ENCODE peak calls at places on chromosomes 6 and 20, in six cellular contexts. Q is A549, R is endothelial cell of umbilical vein, E is HepG2, L is GM12878, Z is K562. P is an unnamed sample.

GRCh38 chr20:21027569-21027968 is 78.6 kb downstream of the LINC00237 start:
- DNase-seq in E (peak; percentile 75), Q (peak; percentile 53), R (no peak), L (no peak), Z (peak; percentile 9), P (peak; percentile 57)

GRCh38 chr6:31799781-31800180 is 4.2 kb upstream of the VARS1 start:
- DNase-seq in R (no peak), Z (no peak), L (no peak), Q (no peak), E (no peak), P (no peak)

GRCh38 chr6:163865380-163865779 is 450.9 kb downstream of the QKI start:
- DNase-seq in L (no peak), Q (no peak), E (no peak), R (no peak), Z (no peak), P (no peak)

GRCh38 chr6:85650606-85651005 is 7.9 kb upstream of the SYNCRIP start:
- DNase-seq in Q (no peak), R (no peak), E (no peak), Z (no peak), L (no peak), P (no peak)

GRCh38 chr6:143223895-143224294 is 163.2 kb downstream of the AIG1 start:
- DNase-seq in Z (no peak), E (peak; percentile 81), L (no peak), R (no peak), Q (no peak), P (no peak)

GRCh38 chr20:41538810-41539596 is 79.2 kb downstream of the CHD6 start:
- DNase-seq in R (no peak), Q (no peak), E (peak; percentile 96), L (no peak), Z (peak; percentile 91), P (no peak)

GRCh38 chr6:168532070-168532469 is 91.1 kb downstream of the SMOC2 start:
- DNase-seq in Z (no peak), E (no peak), Q (no peak), L (no peak), R (no peak), P (no peak)

GRCh38 chr20:50276119-50277063 is 85.8 kb downstream of the CEBPB start:
- DNase-seq in R (no peak), Q (no peak), L (no peak), Z (no peak), E (no peak), P (peak; percentile 65)

GRCh38 chr6:43496370-43497128 is 13.6 kb downstream of the LRRC73 start:
- DNase-seq in Q (peak; percentile 52), R (peak; percentile 27), L (no peak), E (peak; percentile 80), Z (peak; percentile 77), P (peak; percentile 34)

GRCh38 chr6:125700591-125701353 is 48.7 kb upstream of the HEY2 start:
- DNase-seq in E (no peak), R (no peak), Z (no peak), L (no peak), Q (no peak), P (no peak)

GRCh38 chr20:53828673-53829085 is 235.0 kb upstream of the ZNF217 start:
- DNase-seq in L (no peak), R (peak; percentile 96), Q (peak; percentile 60), Z (peak; percentile 58), E (no peak), P (peak; percentile 76)

GRCh38 chr6:168648730-168649129 is 207.7 kb downstream of the SMOC2 start:
- DNase-seq in E (no peak), Z (no peak), R (no peak), Q (no peak), L (no peak), P (no peak)

GRCh38 chr6:111804627-111805235 is 68.5 kb downstream of the FYN start:
- DNase-seq in R (peak; percentile 81), E (no peak), Q (no peak), L (peak; percentile 84), Z (peak; percentile 89), P (peak; percentile 37)
- TF ChIP-seq CTCF in R (no peak), E (no peak), Q (no peak), L (peak; percentile 35), Z (no peak), P (no peak)

DNA sequence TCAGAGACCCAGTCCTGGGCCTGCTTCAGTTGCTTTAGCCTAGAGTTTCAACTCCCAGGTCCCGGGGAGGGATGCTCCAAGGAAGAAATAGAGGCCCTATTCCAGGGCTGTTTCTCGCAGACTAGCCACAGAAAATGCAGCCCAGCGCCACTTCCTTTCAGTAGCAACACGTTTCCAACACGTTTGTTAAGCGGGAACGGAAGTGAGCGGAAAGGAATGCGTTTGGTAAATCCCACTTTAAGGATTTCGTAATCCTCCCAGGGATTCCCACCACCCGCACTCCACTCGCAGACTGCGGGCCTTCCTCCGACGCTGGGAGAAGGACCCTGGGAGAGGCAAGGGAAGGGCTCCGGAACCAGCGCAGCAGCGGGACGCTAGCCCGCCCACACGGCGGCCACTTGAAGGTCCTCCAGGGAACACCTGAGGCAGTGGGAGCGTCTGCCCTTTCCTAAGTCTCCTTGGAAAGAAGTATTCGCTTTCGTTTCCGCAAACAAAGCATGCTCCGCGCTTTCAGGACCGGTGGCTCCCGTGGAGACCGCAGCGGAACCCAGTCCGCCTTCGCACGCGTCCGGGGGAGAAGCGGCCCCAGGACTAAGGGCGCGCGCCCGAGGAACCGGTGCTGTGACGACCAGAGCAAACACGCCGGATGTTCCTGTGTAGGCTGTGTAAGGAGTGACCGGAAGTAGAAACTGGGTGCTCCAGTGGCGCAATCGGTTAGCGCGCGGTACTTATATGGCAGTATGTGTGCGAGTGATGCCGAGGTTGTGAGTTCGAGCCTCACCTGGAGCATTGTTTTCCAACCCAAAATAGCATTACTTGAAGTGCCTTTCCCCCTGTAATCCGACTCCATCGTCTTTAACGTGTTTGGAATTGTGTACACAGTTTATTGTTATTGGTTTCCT is 227.6 kb upstream of the PRSS16 start:
- DNase-seq in E (no peak), L (peak; percentile 62), Q (peak; percentile 69), R (peak; percentile 69), Z (peak; percentile 98), P (peak; percentile 93)
- TF ChIP-seq MYC in E (no peak), L (no peak), Q (no peak), R (no peak), Z (peak; percentile 92), P (peak; percentile 75)

GRCh38 chr6:134537146-134537555 is 219.2 kb upstream of the SGK1 start:
- DNase-seq in Z (no peak), R (no peak), L (no peak), Q (peak; percentile 70), E (no peak), P (no peak)
- TF ChIP-seq CTCF in Z (no peak), R (no peak), L (no peak), Q (no peak), E (no peak), P (no peak)

GRCh38 chr20:17626217-17627007 is 55.6 kb downstream of the RRBP1 start:
- DNase-seq in E (no peak), Q (no peak), Z (no peak), L (no peak), R (no peak), P (no peak)
- TF ChIP-seq MYC in E (peak; percentile 5), Q (no peak), Z (no peak), L (no peak), R (no peak), P (no peak)

GRCh38 chr20:58867211-58867610 is 14.7 kb downstream of the GNAS start:
- DNase-seq in E (no peak), Q (no peak), R (no peak), Z (no peak), L (no peak), P (no peak)

GRCh38 chr20:58869662-58870227 is 17.2 kb downstream of the GNAS start:
- DNase-seq in Q (no peak), L (no peak), E (no peak), Z (no peak), R (no peak), P (no peak)

GRCh38 chr20:58868795-58869194 is 16.3 kb downstream of the GNAS start:
- DNase-seq in E (no peak), Z (peak; percentile 42), L (no peak), R (no peak), Q (no peak), P (no peak)

DNA sequence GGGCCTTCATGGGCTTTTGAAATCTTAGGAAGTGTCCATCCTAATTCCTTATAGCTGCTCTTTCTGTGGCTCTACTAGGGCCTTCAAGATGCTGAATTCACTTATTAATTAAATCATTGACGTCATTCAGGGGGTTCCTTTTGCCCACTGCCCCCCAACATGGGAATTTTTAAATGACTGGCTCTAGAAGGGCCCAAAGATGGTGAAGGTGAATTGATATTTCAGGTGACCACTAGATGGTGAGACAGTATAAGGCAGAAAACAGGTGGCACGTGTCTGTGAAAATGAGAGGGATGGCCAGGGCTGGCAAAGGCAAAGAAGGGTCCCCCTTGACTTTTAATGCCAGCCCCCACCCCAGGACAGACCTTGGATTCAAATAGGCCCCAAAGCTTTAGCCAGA is 11.8 kb downstream of the GNAS start:
- DNase-seq in E (no peak), R (no peak), Q (no peak), Z (no peak), L (no peak), P (no peak)
- TF ChIP-seq CTCF in E (peak; percentile 56), R (no peak), Q (peak; percentile 40), Z (peak; percentile 35), L (peak; percentile 54), P (no peak)

DNA sequence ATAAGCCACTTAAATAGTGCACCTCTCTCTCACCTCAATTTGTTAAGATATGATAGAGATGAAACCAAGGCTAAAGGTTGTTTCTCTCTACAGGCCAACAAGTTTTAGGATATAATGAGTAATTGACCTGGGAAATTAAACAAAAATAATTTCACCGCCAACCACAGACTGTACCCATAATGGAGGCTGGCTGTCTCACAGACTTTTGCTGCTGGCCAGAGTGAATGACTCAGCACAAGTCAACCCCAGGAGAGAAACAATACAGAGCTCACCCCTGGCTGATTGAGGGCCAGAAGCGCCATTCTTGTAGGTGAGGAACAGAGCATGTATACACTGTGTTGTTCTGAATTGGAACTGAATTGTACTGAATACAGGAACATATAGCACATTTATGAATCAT is 99.9 kb downstream of the CAP2 start:
- DNase-seq in L (no peak), R (peak; percentile 89), Q (no peak), Z (peak; percentile 62), E (no peak), P (peak; percentile 9)
- TF ChIP-seq MYC in L (no peak), R (no peak), Q (no peak), Z (no peak), E (no peak), P (no peak)

GRCh38 chr6:169838291-169839028 is 87.0 kb downstream of the ERMARD start:
- DNase-seq in Q (no peak), R (no peak), E (no peak), L (no peak), Z (no peak), P (peak; percentile 41)
- TF ChIP-seq CTCF in Q (no peak), R (no peak), E (no peak), L (no peak), Z (no peak), P (no peak)

DNA sequence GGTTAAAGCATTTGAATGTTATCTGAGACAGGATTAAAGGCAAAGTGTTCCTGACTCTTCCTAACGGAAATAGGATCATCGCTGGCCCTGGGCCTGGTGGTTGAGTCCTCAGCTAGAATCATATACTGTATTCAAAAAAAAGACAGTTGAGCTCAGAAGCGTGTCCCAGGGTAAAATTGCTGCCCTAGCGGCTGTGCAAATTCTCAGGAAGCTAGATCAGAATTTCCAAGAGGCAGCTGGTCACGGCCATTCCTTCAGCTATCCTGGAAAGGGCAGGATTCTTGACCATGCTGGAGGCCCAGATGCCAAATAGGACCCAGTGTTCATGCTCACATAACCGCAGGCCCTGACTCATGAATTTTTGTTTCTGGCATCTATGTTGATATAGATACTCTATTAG is 67.4 kb downstream of the STMND1 start:
- DNase-seq in L (no peak), E (no peak), Q (no peak), R (no peak), Z (no peak), P (no peak)
- TF ChIP-seq MYC in L (no peak), E (no peak), Q (no peak), R (no peak), Z (no peak), P (no peak)

P was measured in NB4.